ENCODE peak calls at places on chromosomes 11 and 22, in nine cellular contexts. I, O, H, A, D, W, K, P and F are unnamed samples.

GRCh38 chr22:22616636-22617035 is 27.8 kb upstream of the GGTLC2 start:
- DNase-seq in I (peak), O (no peak), H (no peak), A (no peak), D (no peak), W (no peak), K (no peak), P (no peak), F (no peak)

GRCh38 chr22:50083462-50084081 is 1.7 kb downstream of the MLC1 start:
- DNase-seq in I (peak), O (no peak), H (no peak), A (no peak), D (no peak), W (no peak), K (no peak), P (no peak), F (no peak)

GRCh38 chr11:1052133-1053011 is 15.9 kb upstream of the MUC6 start:
- DNase-seq in I (no peak), O (no peak), H (no peak), A (no peak), D (no peak), W (no peak), K (no peak), P (no peak), F (no peak)

GRCh38 chr11:134331565-134332188 is at the start of gene GLB1L2:
- DNase-seq in I (peak), O (peak), H (no peak), A (peak), D (peak), W (no peak), K (no peak), P (no peak), F (peak)

GRCh38 chr22:29704528-29705285 is 15.1 kb upstream of the CABP7 start:
- DNase-seq in I (peak), O (no peak), H (no peak), A (no peak), D (no peak), W (no peak), K (peak), P (no peak), F (peak)

GRCh38 chr11:32893091-32893946 is 708 bp downstream of the QSER1 start:
- DNase-seq in I (peak), O (peak), H (no peak), A (peak), D (peak), W (no peak), K (peak), P (no peak), F (peak)

GRCh38 chr11:74739546-74740270 is 8.5 kb upstream of the CHRDL2 start:
- DNase-seq in I (peak), O (peak), H (peak), A (peak), D (no peak), W (no peak), K (peak), P (no peak), F (no peak)

GRCh38 chr11:94201004-94201465 is 72.4 kb downstream of the PANX1 start:
- DNase-seq in I (peak), O (no peak), H (peak), A (no peak), D (no peak), W (peak), K (peak), P (no peak), F (no peak)

GRCh38 chr11:12868315-12869073 is 140.6 kb upstream of the RASSF10 start:
- DNase-seq in I (no peak), O (no peak), H (no peak), A (no peak), D (no peak), W (no peak), K (peak), P (no peak), F (no peak)

GRCh38 chr22:22364207-22364606 is 119.6 kb downstream of the VPREB1 start:
- DNase-seq in I (no peak), O (no peak), H (no peak), A (no peak), D (no peak), W (no peak), K (no peak), P (no peak), F (no peak)

GRCh38 chr22:24315367-24315781 is 44.7 kb downstream of the SPECC1L start:
- DNase-seq in I (no peak), O (no peak), H (no peak), A (no peak), D (no peak), W (no peak), K (peak), P (no peak), F (no peak)

GRCh38 chr22:17774206-17774927 is at the start of gene BID:
- DNase-seq in I (peak), O (no peak), H (no peak), A (peak), D (no peak), W (no peak), K (no peak), P (no peak), F (no peak)

GRCh38 chr11:8055111-8055835 is 25.7 kb upstream of the TUB start:
- DNase-seq in I (no peak), O (no peak), H (no peak), A (no peak), D (no peak), W (no peak), K (no peak), P (no peak), F (no peak)

GRCh38 chr11:119092880-119093665 is 8.4 kb downstream of the HMBS start:
- DNase-seq in I (no peak), O (no peak), H (no peak), A (no peak), D (no peak), W (no peak), K (peak), P (no peak), F (no peak)

GRCh38 chr11:107961480-107961879 is 33.2 kb downstream of the RAB39A start:
- DNase-seq in I (no peak), O (no peak), H (no peak), A (no peak), D (no peak), W (no peak), K (no peak), P (no peak), F (no peak)

GRCh38 chr11:36306888-36307287 is 10.8 kb downstream of the PRR5L start:
- DNase-seq in I (peak), O (no peak), H (no peak), A (no peak), D (no peak), W (no peak), K (peak), P (no peak), F (no peak)

GRCh38 chr22:20465759-20466077 is 28.1 kb upstream of the SCARF2 start:
- DNase-seq in I (no peak), O (no peak), H (no peak), A (no peak), D (no peak), W (no peak), K (no peak), P (no peak), F (no peak)

GRCh38 chr11:76878014-76878413 is 17.3 kb downstream of the ACER3 start:
- DNase-seq in I (no peak), O (no peak), H (no peak), A (no peak), D (no peak), W (no peak), K (no peak), P (no peak), F (no peak)

GRCh38 chr11:134639586-134640330 is 227.7 kb upstream of the B3GAT1 start:
- DNase-seq in I (peak), O (no peak), H (no peak), A (no peak), D (peak), W (no peak), K (no peak), P (no peak), F (no peak)

GRCh38 chr11:14232652-14233051 is 126.3 kb downstream of the RRAS2 start:
- DNase-seq in I (no peak), O (no peak), H (no peak), A (no peak), D (no peak), W (no peak), K (no peak), P (no peak), F (no peak)

GRCh38 chr22:50730941-50731661 is 6.9 kb upstream of the ACR start:
- DNase-seq in I (no peak), O (no peak), H (no peak), A (no peak), D (no peak), W (no peak), K (no peak), P (no peak), F (peak)

GRCh38 chr11:70497536-70498075 is 99.3 kb downstream of the CTTN start:
- DNase-seq in I (no peak), O (no peak), H (no peak), A (no peak), D (no peak), W (no peak), K (no peak), P (no peak), F (no peak)

GRCh38 chr11:7204778-7205177 is 46.9 kb upstream of the SYT9 start:
- DNase-seq in I (no peak), O (no peak), H (no peak), A (no peak), D (no peak), W (peak), K (peak), P (no peak), F (no peak)

GRCh38 chr11:67265633-67266423 is 445 bp upstream of the GRK2 start:
- DNase-seq in I (peak), O (peak), H (no peak), A (peak), D (no peak), W (no peak), K (no peak), P (no peak), F (peak)

GRCh38 chr22:30088468-30088867 is 8.2 kb downstream of the HORMAD2 start:
- DNase-seq in I (no peak), O (no peak), H (no peak), A (no peak), D (no peak), W (no peak), K (no peak), P (no peak), F (no peak)

GRCh38 chr11:43685483-43685882 is 4.9 kb downstream of the HSD17B12 start:
- DNase-seq in I (no peak), O (no peak), H (no peak), A (no peak), D (no peak), W (no peak), K (no peak), P (no peak), F (no peak)

GRCh38 chr11:10455637-10456487 is 798 bp downstream of the AMPD3 start:
- DNase-seq in I (peak), O (peak), H (peak), A (peak), D (peak), W (peak), K (peak), P (no peak), F (no peak)

GRCh38 chr11:115759622-115760527 is 255.7 kb upstream of the CADM1 start:
- DNase-seq in I (peak), O (no peak), H (no peak), A (no peak), D (no peak), W (no peak), K (peak), P (no peak), F (peak)

GRCh38 chr11:1290052-1291040 is 19.1 kb downstream of the TOLLIP start:
- DNase-seq in I (no peak), O (no peak), H (no peak), A (no peak), D (no peak), W (no peak), K (no peak), P (no peak), F (peak)

GRCh38 chr11:134289789-134290188 is 13.6 kb downstream of the GLB1L3 start:
- DNase-seq in I (no peak), O (no peak), H (no peak), A (no peak), D (no peak), W (no peak), K (no peak), P (no peak), F (peak)

GRCh38 chr11:123083623-123084029 is 21.7 kb upstream of the HSPA8 start:
- DNase-seq in I (peak), O (peak), H (peak), A (peak), D (no peak), W (peak), K (peak), P (no peak), F (peak)

GRCh38 chr11:78168539-78169477 is 19.6 kb downstream of the KCTD21 start:
- DNase-seq in I (peak), O (no peak), H (no peak), A (no peak), D (no peak), W (peak), K (peak), P (no peak), F (peak)

GRCh38 chr11:32893947-32894827 is 1.6 kb downstream of the QSER1 start:
- DNase-seq in I (peak), O (peak), H (peak), A (no peak), D (peak), W (peak), K (peak), P (no peak), F (no peak)

GRCh38 chr22:22935546-22936157 is 48.0 kb downstream of the IGLL5 start:
- DNase-seq in I (no peak), O (no peak), H (no peak), A (no peak), D (no peak), W (no peak), K (no peak), P (no peak), F (no peak)

GRCh38 chr22:31977141-31977781 is 32.9 kb downstream of the YWHAH start:
- DNase-seq in I (peak), O (peak), H (peak), A (peak), D (peak), W (no peak), K (peak), P (peak), F (peak)

GRCh38 chr22:44389181-44389580 is 76.4 kb upstream of the SHISAL1 start:
- DNase-seq in I (no peak), O (no peak), H (no peak), A (no peak), D (no peak), W (no peak), K (no peak), P (no peak), F (no peak)

GRCh38 chr11:4181780-4182721 is 87.5 kb downstream of the RRM1 start:
- DNase-seq in I (peak), O (peak), H (peak), A (peak), D (peak), W (peak), K (peak), P (no peak), F (no peak)

GRCh38 chr11:62592989-62593421 is 1.7 kb upstream of the TUT1 start:
- DNase-seq in I (no peak), O (no peak), H (no peak), A (no peak), D (no peak), W (no peak), K (no peak), P (no peak), F (no peak)